ENCODE peak calls at places on chromosome 5, in ten cellular contexts. C is endothelial cell, M is lower lobe of right lung, P is lower leg skin, H is uterus, V is WTC11, B is HFFc6, A is kidney epithelial cell, Q is left ventricle myocardium inferior, K is GM20000. X is an unnamed sample.

GRCh38 chr5:172486451-172486850 is 32.1 kb upstream of the SH3PXD2B start:
- DNase-seq in C (no peak), M (no peak), P (no peak), H (no peak), V (no peak), B (no peak), A (no peak), Q (no peak), K (no peak), X (no peak)

GRCh38 chr5:36982146-36982545 is 105.6 kb downstream of the NIPBL start:
- DNase-seq in C (no peak), M (no peak), P (no peak), H (no peak), V (no peak), B (peak), A (no peak), Q (no peak), K (no peak), X (no peak)

GRCh38 chr5:62593331-62593730 is 14.7 kb downstream of the LRRC70 start:
- DNase-seq in C (no peak), M (no peak), P (no peak), H (no peak), V (no peak), B (peak), A (no peak), Q (no peak), K (no peak), X (no peak)

GRCh38 chr5:7397005-7397546 is 1.1 kb downstream of the ADCY2 start:
- DNase-seq in C (no peak), M (no peak), P (no peak), H (no peak), V (no peak), B (no peak), A (no peak), Q (no peak), K (no peak), X (no peak)

GRCh38 chr5:175597718-175598117 is 60.2 kb upstream of the HRH2 start:
- DNase-seq in C (no peak), M (no peak), P (no peak), H (no peak), V (no peak), B (no peak), A (no peak), Q (no peak), K (no peak), X (no peak)

GRCh38 chr5:31237159-31237558 is 43.7 kb downstream of the CDH6 start:
- DNase-seq in C (no peak), M (no peak), P (no peak), H (no peak), V (no peak), B (no peak), A (no peak), Q (no peak), K (no peak), X (no peak)

GRCh38 chr5:10734050-10734709 is 26.9 kb downstream of the DAP start:
- DNase-seq in C (peak), M (no peak), P (no peak), H (no peak), V (no peak), B (no peak), A (no peak), Q (no peak), K (no peak), X (no peak)

GRCh38 chr5:34410411-34411139 is 245.6 kb upstream of the RAI14 start:
- DNase-seq in C (no peak), M (no peak), P (no peak), H (no peak), V (peak), B (peak), A (no peak), Q (no peak), K (no peak), X (no peak)

GRCh38 chr5:181241393-181241975 is 2.2 kb downstream of the RACK1 start:
- DNase-seq in C (no peak), M (no peak), P (no peak), H (no peak), V (no peak), B (peak), A (peak), Q (no peak), K (peak), X (no peak)

GRCh38 chr5:66992547-66992946 is 204.1 kb downstream of the CD180 start:
- DNase-seq in C (no peak), M (no peak), P (no peak), H (no peak), V (no peak), B (no peak), A (no peak), Q (no peak), K (no peak), X (no peak)

GRCh38 chr5:57037355-57037754 is 85.4 kb upstream of the MIER3 start:
- DNase-seq in C (no peak), M (no peak), P (no peak), H (no peak), V (peak), B (no peak), A (no peak), Q (no peak), K (no peak), X (no peak)

GRCh38 chr5:67033893-67034605 is 162.6 kb downstream of the CD180 start:
- DNase-seq in C (no peak), M (no peak), P (no peak), H (no peak), V (no peak), B (no peak), A (no peak), Q (no peak), K (no peak), X (no peak)

GRCh38 chr5:56026863-56027300 is 32.1 kb upstream of the IL6ST start:
- DNase-seq in C (no peak), M (no peak), P (no peak), H (no peak), V (no peak), B (peak), A (peak), Q (no peak), K (peak), X (no peak)

GRCh38 chr5:55907927-55908326 is 56.8 kb downstream of the IL31RA start:
- DNase-seq in C (no peak), M (no peak), P (no peak), H (no peak), V (no peak), B (no peak), A (no peak), Q (no peak), K (no peak), X (no peak)

GRCh38 chr5:154513669-154514084 is 35.6 kb upstream of the HAND1 start:
- DNase-seq in C (no peak), M (no peak), P (no peak), H (no peak), V (no peak), B (no peak), A (no peak), Q (no peak), K (no peak), X (no peak)

GRCh38 chr5:143213231-143213850 is 190.1 kb downstream of the NR3C1 start:
- DNase-seq in C (no peak), M (no peak), P (no peak), H (no peak), V (no peak), B (no peak), A (no peak), Q (no peak), K (no peak), X (no peak)

GRCh38 chr5:139141841-139142240 is 56.3 kb downstream of the SIL1 start:
- DNase-seq in C (no peak), M (peak), P (no peak), H (peak), V (no peak), B (peak), A (no peak), Q (peak), K (no peak), X (no peak)

DNA sequence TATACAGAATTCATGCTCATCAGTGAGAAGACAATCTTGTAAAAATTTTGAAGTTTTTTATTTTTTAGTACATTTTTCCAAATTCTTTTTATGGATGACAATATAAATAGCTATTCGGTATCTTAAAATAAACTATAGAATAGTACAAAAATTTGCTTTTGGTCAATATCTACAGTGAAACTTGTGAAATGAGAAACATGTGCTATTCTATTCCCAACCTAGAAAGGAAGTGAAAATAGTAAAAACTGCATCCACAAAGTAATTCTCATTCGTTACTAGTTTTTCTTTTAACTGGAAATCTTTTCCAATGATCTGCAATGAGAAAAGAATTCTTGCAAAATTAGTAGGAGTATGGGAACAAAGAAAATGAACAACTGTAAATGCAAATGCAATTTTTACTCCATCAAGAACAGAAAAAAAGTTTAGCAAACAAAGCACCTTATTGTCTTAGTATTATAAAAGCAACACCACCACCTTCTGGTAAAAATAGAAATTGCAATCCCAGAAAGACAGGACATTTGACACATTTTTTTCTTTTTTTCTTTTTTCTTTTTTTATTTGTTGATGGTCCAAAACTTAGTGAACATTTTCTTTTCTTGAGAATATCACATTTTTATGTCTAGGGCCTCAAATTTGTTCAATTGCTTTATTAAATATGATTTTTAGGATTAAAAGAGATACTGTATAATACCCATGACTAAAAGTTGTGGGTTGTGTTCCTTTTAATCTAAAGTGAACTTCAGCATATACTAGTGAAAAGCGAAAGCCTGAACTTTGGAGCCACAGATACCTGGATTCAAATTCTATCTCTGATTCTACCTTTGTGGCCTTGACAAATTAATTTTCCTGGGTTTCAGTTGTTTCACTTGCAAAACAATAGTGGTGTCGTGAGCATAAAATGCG is 72.3 kb downstream of the SLCO4C1 start:
- DNase-seq in C (peak), M (no peak), P (no peak), H (no peak), V (no peak), B (peak), A (peak), Q (no peak), K (peak), X (no peak)
- TF ChIP-seq CTCF in C (peak), M (peak), P (no peak), H (no peak), V (peak), B (peak), A (peak), Q (peak), K (peak), X (peak)

GRCh38 chr5:89417515-89417914 is 534.5 kb upstream of the MEF2C start:
- DNase-seq in C (no peak), M (peak), P (no peak), H (no peak), V (no peak), B (no peak), A (no peak), Q (no peak), K (no peak), X (no peak)

GRCh38 chr5:89418821-89419085 is 535.8 kb upstream of the MEF2C start:
- DNase-seq in C (no peak), M (peak), P (no peak), H (no peak), V (no peak), B (no peak), A (no peak), Q (no peak), K (no peak), X (no peak)

GRCh38 chr5:89421035-89421434 is 538.1 kb upstream of the MEF2C start:
- DNase-seq in C (no peak), M (no peak), P (no peak), H (no peak), V (no peak), B (no peak), A (peak), Q (no peak), K (peak), X (no peak)

DNA sequence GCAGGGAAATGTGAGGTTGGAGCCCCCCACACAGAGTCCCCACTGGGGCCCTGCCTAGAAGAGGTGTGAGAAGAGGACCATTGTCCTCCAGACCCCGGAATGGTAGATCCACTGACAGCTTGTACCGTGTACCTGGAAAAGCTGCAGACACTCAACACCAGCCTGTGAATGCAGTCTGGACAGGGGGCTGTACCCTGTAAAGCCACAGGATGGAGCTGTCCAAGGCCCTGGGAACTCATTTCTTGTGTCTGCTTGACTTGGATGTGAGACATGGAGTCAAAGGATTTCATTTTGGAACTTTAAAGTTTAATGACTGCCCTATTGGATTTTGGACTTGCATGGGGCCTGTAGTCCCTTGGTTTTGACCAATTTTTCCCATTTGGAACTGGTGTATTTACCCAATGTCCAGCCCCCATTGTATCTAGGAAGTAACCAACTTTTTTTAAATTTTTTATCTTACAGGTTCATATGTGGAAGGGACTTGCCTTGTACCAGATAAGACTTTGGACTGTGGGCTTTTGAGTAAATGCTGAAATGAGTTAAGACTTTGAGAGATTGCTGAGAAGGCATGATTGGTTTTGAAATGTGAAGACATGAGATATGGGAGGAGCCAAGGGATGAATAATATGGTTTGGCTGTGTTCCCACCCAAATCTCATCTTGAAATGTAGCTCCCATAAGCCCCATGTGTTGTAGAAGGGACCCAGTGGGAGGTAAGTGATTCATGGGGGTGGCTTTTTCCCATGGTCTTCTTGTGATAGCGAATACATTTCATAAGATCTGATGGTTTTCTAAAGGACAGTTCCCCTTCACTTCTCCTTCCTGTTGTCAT is 535.2 kb upstream of the MEF2C start:
- DNase-seq in C (no peak), M (peak), P (no peak), H (no peak), V (peak), B (no peak), A (no peak), Q (no peak), K (no peak), X (no peak)
- TF ChIP-seq CTCF in C (no peak), M (no peak), P (no peak), H (no peak), V (no peak), B (no peak), A (peak), Q (no peak), K (no peak), X (no peak)

DNA sequence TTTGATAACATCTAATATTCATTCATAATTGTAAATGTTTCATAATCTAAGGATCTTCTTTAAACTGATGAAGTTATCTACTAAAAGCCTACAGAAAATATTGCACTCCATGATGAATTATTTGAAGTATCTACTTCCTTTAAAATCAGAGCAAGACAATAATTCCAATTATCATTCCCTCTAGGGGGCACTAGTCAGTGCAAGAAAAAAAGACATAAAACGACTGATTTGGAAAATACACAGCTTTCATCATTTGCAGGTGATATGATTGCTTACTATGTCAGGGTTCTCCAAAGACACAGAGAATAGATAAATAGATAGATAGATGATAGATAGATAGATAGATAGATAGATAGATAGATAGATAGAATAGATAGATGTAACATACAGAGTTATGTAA is 13.5 kb upstream of the GRM6 start:
- DNase-seq in C (no peak), M (no peak), P (no peak), H (no peak), V (no peak), B (no peak), A (no peak), Q (no peak), K (no peak), X (no peak)
- TF ChIP-seq CTCF in C (no peak), M (no peak), P (no peak), H (no peak), V (no peak), B (peak), A (peak), Q (no peak), K (no peak), X (no peak)

GRCh38 chr5:173696216-173696615 is 79.8 kb upstream of the BOD1 start:
- DNase-seq in C (no peak), M (no peak), P (no peak), H (no peak), V (no peak), B (no peak), A (no peak), Q (no peak), K (no peak), X (no peak)

GRCh38 chr5:173697931-173698579 is 81.6 kb upstream of the BOD1 start:
- DNase-seq in C (no peak), M (no peak), P (no peak), H (no peak), V (no peak), B (no peak), A (no peak), Q (no peak), K (peak), X (no peak)

GRCh38 chr5:173691931-173692330 is 75.5 kb upstream of the BOD1 start:
- DNase-seq in C (no peak), M (no peak), P (no peak), H (no peak), V (no peak), B (no peak), A (no peak), Q (no peak), K (no peak), X (no peak)

GRCh38 chr5:173689713-173690360 is 73.4 kb upstream of the BOD1 start:
- DNase-seq in C (no peak), M (no peak), P (no peak), H (no peak), V (no peak), B (no peak), A (no peak), Q (no peak), K (peak), X (no peak)

GRCh38 chr5:173693670-173694069 is 77.2 kb upstream of the BOD1 start:
- DNase-seq in C (no peak), M (no peak), P (no peak), H (no peak), V (no peak), B (no peak), A (no peak), Q (no peak), K (no peak), X (no peak)
- TF ChIP-seq CTCF in C (no peak), M (no peak), P (no peak), H (no peak), V (no peak), B (no peak), A (no peak), Q (no peak), K (no peak), X (no peak)

DNA sequence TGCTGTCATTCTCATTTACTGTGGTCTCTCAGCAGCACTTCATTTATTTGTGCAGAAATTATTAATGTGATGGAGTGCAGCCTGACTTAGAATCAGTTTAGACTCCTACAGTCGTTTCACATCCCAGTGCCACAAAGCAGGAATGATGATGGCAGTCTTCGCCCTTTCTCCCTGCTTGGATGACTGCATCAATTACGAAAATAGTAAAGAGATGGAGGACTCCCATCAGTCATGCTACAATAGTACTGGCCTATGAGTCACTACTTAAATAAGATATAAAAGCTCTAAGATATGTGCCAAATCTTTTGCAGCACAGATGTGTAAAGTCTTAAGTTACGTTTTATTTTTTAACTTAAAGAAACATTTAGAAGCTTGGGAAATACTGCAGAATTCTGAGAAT is 263.9 kb downstream of the CHSY3 start:
- DNase-seq in C (no peak), M (no peak), P (no peak), H (no peak), V (no peak), B (no peak), A (peak), Q (no peak), K (no peak), X (no peak)
- TF ChIP-seq CTCF in C (no peak), M (no peak), P (no peak), H (no peak), V (no peak), B (no peak), A (no peak), Q (no peak), K (no peak), X (no peak)

X was measured in CD4-positive, alpha-beta T cell.